ENCODE peak calls at places on chromosomes 12 and 14, in seven cellular contexts. E is effector memory CD4-positive, alpha-beta T cell; U is ovary; F is kidney tubule cell; D is HAP-1; O is keratinocyte; R is amygdala. T is an unnamed sample.
A peak's percentile ranks its signal among the peaks of the same experiment; 100 is the strongest.

GRCh38 chr12:80053048-80053790 is 46.1 kb upstream of the OTOGL start:
- DNase-seq in E (no peak), D (no peak), F (no peak), U (peak; percentile 49), R (peak; percentile 14), O (no peak), T (no peak)

GRCh38 chr14:93315575-93315974 is 17.3 kb downstream of the BTBD7 start:
- DNase-seq in U (no peak), D (no peak), R (no peak), O (no peak), F (no peak), E (no peak), T (no peak)

GRCh38 chr14:81453166-81453766 is 53.1 kb upstream of the STON2 start:
- DNase-seq in R (peak; percentile 35), F (peak; percentile 61), U (peak; percentile 60), E (no peak), O (no peak), D (peak; percentile 76), T (no peak)

GRCh38 chr14:20413785-20414117 is 450 bp upstream of the TEP1 start:
- DNase-seq in D (no peak), O (no peak), E (no peak), U (no peak), R (no peak), F (peak; percentile 60), T (no peak)

GRCh38 chr12:45726594-45727300 is 2.8 kb upstream of the ARID2 start:
- DNase-seq in D (peak; percentile 58), E (peak; percentile 7), R (peak; percentile 67), U (peak; percentile 77), O (no peak), F (peak; percentile 53), T (peak; percentile 69)

GRCh38 chr12:50354908-50355307 is 41.5 kb downstream of the FAM186A start:
- DNase-seq in D (no peak), F (no peak), O (no peak), E (no peak), R (no peak), U (no peak), T (no peak)

GRCh38 chr14:94620597-94620996 is 8.4 kb downstream of the SERPINA3 start:
- DNase-seq in R (no peak), O (no peak), F (no peak), U (no peak), E (no peak), D (no peak), T (no peak)

GRCh38 chr14:31880935-31881334 is 196.2 kb upstream of the ARHGAP5 start:
- DNase-seq in U (no peak), D (no peak), F (peak; percentile 96), O (no peak), R (no peak), E (no peak), T (no peak)

GRCh38 chr14:22978873-22979671 is 3.3 kb downstream of the AJUBA start:
- DNase-seq in F (peak; percentile 63), E (no peak), D (no peak), U (no peak), O (peak; percentile 94), R (no peak), T (no peak)

GRCh38 chr14:71231521-71232393 is 324.5 kb downstream of the PCNX1 start:
- DNase-seq in R (no peak), O (no peak), D (no peak), F (no peak), E (no peak), U (no peak), T (peak; percentile 66)

GRCh38 chr14:64684091-64684490 is 20.1 kb upstream of the PLEKHG3 start:
- DNase-seq in R (peak; percentile 40), F (no peak), E (no peak), U (peak; percentile 81), O (no peak), D (peak; percentile 68), T (no peak)

GRCh38 chr12:57754411-57755193 is at the start of gene MARCHF9:
- DNase-seq in O (no peak), F (peak; percentile 84), D (peak; percentile 91), R (peak; percentile 58), U (no peak), E (peak; percentile 79), T (peak; percentile 86)

T was measured in GM06990.